ENCODE peak calls at places on chromosomes 13 and 19, in ten cellular contexts. S, L, Q, N, T, B, M, P, R and K are unnamed samples.

GRCh38 chr13:98672947-98673545 is 79.4 kb downstream of the SLC15A1 start:
- DNase-seq in S (peak), L (peak), Q (peak), N (peak), T (peak), B (peak), M (no peak), P (peak), R (peak), K (peak)

GRCh38 chr19:30046522-30046921 is 104.5 kb downstream of the URI1 start:
- DNase-seq in S (no peak), L (no peak), Q (no peak), N (no peak), T (no peak), B (peak), M (no peak), P (no peak), R (no peak), K (no peak)

GRCh38 chr13:114323349-114323748 is 9.0 kb downstream of the CHAMP1 start:
- DNase-seq in S (no peak), L (no peak), Q (no peak), N (no peak), T (no peak), B (no peak), M (no peak), P (no peak), R (no peak), K (no peak)

GRCh38 chr13:70297219-70297618 is 189.0 kb upstream of the KLHL1 start:
- DNase-seq in S (no peak), L (no peak), Q (no peak), N (no peak), T (no peak), B (no peak), M (no peak), P (no peak), R (no peak), K (no peak)

GRCh38 chr13:46403851-46404731 is 17.0 kb upstream of the RUBCNL start:
- DNase-seq in S (no peak), L (no peak), Q (no peak), N (no peak), T (no peak), B (no peak), M (no peak), P (no peak), R (no peak), K (peak)

GRCh38 chr19:39963860-39964259 is 7.1 kb upstream of the PSMC4 start:
- DNase-seq in S (no peak), L (no peak), Q (no peak), N (peak), T (no peak), B (no peak), M (no peak), P (no peak), R (no peak), K (no peak)

GRCh38 chr19:47419037-47419783 is at the start of gene MEIS3:
- DNase-seq in S (no peak), L (no peak), Q (no peak), N (no peak), T (no peak), B (no peak), M (no peak), P (no peak), R (no peak), K (no peak)

GRCh38 chr13:53112522-53112921 is 83.9 kb downstream of the OLFM4 start:
- DNase-seq in S (no peak), L (no peak), Q (no peak), N (no peak), T (no peak), B (no peak), M (no peak), P (no peak), R (no peak), K (no peak)

GRCh38 chr19:27719034-27719433 is 1493.9 kb downstream of the UQCRFS1 start:
- DNase-seq in S (no peak), L (no peak), Q (no peak), N (no peak), T (no peak), B (no peak), M (no peak), P (no peak), R (no peak), K (no peak)